ENCODE peak calls at places on chromosomes 3 and 15, in four cellular contexts. K, I, M and F are unnamed samples. For H3K9me3, the result is how much of the 10 kb centered on the place peaks cover.

GRCh38 chr3:32181801-32182200 is 56.7 kb upstream of the CMTM8 start:
- DNase-seq in K (no peak), M (no peak), I (no peak), F (no peak)

GRCh38 chr3:69731080-69731479 is 8.2 kb upstream of the MITF start:
- DNase-seq in K (no peak), M (no peak), I (no peak), F (no peak)

GRCh38 chr15:48643776-48644497 is 1.6 kb downstream of the FBN1 start:
- DNase-seq in I (no peak), K (no peak), M (no peak), F (no peak)

GRCh38 chr15:65309882-65310418 is 5.5 kb downstream of the RNU5B-1 start:
- DNase-seq in K (no peak), M (no peak), I (no peak), F (no peak)

GRCh38 chr3:12184541-12184940 is 25.8 kb upstream of the TIMP4 start:
- DNase-seq in I (no peak), K (no peak), M (no peak), F (no peak)

GRCh38 chr15:100777821-100778220 is 101.8 kb upstream of the ALDH1A3 start:
- DNase-seq in M (no peak), I (no peak), K (no peak), F (no peak)

GRCh38 chr3:132598181-132598580 is 1.1 kb downstream of the ACKR4 start:
- DNase-seq in I (no peak), M (no peak), K (no peak), F (no peak)

GRCh38 chr3:11198070-11198469 is 43.8 kb downstream of the HRH1 start:
- DNase-seq in I (no peak), M (no peak), K (no peak), F (no peak)

GRCh38 chr3:137764563-137765309 is 621 bp downstream of the SOX14 start:
- DNase-seq in I (no peak), K (no peak), M (no peak), F (no peak)

GRCh38 chr15:61184431-61184830 is 44.7 kb downstream of the RORA start:
- DNase-seq in I (no peak), M (no peak), K (no peak), F (no peak)

GRCh38 chr3:32423956-32424558 is 32.4 kb downstream of the CMTM7 start:
- DNase-seq in M (no peak), I (no peak), K (peak), F (no peak)

GRCh38 chr3:151478376-151478702 is 17.5 kb upstream of the IGSF10 start:
- DNase-seq in K (no peak), I (no peak), M (no peak), F (no peak)

GRCh38 chr3:184259878-184260570 is 1.3 kb downstream of the CAMK2N2 start:
- DNase-seq in K (peak), I (no peak), M (no peak), F (peak)

DNA sequence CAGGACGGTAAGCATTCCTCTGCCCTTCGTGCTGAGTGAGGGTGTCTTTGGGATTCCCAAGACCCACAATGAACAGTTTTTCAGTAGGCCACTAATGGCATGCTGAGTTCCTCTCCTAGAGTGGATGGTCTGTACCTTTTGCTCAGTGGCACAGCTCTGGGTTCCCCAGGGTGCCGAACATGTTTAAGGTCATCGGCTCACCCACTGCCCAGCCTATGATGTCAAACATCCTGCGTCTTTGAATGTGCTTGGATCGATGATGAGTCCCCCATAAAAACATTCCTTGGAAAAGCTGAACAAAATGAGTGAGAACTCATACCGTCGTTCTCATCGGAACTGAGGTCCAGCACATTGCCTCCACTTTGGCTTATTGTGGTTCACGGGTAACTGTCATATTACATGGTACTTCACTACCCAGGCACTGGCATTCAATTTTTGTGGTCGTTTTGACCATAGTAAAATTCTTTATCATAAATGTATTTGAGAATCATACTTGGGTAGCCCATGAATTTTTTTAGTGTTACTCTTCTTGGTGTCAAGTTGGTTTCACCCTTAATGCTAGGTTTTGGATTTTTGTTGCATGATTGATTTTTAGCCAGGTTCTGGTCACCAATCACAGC is 118.2 kb downstream of the SNRPN start:
- DNase-seq in K (no peak), I (no peak), M (no peak), F (no peak)
- H3K9me3 ChIP-seq in K (under half), I (half or more), M (half or more), F (under half)

GRCh38 chr15:70845616-70846360 is 8.2 kb downstream of the LARP6 start:
- DNase-seq in I (no peak), K (no peak), M (no peak), F (no peak)
- H3K4me3 ChIP-seq in I (no peak), K (no peak), M (no peak), F (no peak)

DNA sequence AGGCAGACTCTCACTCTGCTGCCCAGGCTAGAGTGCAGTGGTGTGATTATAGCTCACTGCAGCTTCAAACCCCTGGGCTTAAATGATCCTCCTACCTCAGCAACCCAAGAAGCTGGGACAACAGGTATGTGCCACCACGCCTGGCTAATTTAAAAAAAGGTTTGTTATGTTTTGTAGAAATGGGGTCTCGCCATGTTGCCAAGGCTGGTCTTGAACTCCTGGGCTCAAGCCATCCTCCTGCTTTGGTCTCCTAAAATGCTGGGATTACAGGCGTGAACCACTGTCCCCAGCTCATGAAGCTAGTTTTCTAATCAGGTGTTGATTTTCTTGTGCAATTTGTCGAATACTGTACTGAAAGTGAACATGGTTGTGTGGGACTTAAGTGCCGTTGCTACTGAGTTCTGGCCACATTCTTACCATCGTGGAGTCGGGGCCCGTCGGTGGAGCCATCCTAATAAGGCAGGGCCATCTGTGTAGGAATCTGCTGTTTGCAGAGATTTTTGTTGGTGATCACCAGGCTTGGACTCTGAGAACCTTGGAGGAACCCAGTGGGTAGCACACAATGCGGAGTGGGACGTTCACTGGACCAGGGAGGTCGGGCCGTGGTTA is 193.2 kb downstream of the GOLGA6L6 start:
- DNase-seq in K (no peak), M (peak), I (no peak), F (no peak)
- H3K9me3 ChIP-seq in K (under half), M (under half), I (under half), F (under half)

GRCh38 chr3:13424111-13424844 is 4.2 kb upstream of the NUP210 start:
- DNase-seq in K (no peak), I (no peak), M (no peak), F (no peak)

GRCh38 chr3:13416002-13416793 is 3.9 kb downstream of the NUP210 start:
- DNase-seq in K (no peak), M (no peak), I (no peak), F (no peak)

GRCh38 chr3:13419356-13420050 is 619 bp downstream of the NUP210 start:
- DNase-seq in M (no peak), K (peak), I (no peak), F (peak)

GRCh38 chr3:13420817-13421755 is 964 bp upstream of the NUP210 start:
- DNase-seq in M (no peak), I (no peak), K (peak), F (no peak)

DNA sequence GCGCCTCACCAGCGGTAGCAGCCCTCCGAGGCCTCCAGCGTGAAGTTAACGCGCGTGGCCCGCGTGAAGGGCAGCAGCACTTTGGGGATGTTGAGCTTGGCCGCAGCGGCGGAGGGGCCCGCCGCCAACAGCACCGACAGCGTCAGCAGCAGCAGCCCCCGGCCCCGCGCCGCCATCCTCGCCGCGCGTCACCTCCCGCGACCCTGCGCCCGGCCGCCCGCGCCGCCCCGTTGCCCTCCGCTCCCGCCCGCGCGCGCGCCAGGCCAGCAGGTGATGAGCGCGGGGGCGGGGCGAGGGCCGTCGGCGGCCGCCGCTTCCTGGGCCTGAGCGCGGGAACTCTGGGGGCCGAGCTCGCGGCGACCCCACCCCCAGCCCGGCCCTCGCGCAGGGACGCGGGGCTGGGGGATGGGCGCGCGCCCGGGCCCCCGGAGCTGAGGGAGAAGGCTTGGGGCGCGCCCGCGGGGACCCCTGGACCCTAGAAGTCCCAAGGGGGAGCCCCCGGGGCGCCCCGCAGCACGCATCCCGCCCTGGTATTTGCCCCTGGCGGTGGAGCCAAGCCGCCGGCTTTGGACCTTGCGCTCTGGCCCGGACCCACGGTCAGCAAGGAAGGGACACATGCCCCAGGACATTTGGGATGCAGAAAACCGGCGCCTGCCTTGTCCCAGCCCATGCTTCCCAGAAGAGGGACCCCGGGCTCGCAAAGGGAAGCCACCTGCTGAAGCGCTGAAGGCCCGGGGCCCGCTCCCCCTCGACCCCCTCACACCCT is at the start of gene NUP210:
- DNase-seq in M (no peak), I (no peak), K (peak), F (peak)
- H3K4me3 ChIP-seq in M (peak), I (peak), K (peak), F (peak)

DNA sequence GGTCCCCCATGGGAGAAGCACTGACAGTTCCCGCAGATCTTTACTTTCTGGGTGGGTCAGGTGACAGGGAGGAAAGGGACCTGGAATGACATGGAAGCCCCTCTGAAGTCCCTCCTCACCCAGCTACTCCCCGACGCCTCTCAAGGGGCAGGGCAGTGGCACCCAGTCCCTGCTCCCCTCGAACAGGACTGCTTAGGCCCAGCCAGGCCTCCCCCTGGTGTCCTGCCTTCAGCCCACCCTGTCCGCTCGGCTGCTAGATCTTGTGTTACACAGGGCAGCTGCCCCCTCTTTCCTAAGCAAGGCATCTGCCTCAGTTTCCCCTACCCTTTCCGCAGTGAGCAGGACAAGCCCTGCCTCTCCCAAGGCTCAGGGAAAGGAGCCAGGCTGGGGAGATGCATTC is 226.5 kb downstream of the XXYLT1 start:
- DNase-seq in I (no peak), K (no peak), M (peak), F (no peak)
- H3K9me3 ChIP-seq in I (under half), K (under half), M (under half), F (under half)

GRCh38 chr15:51620647-51621046 is 1.9 kb downstream of the DMXL2 start:
- DNase-seq in I (no peak), M (no peak), K (peak), F (no peak)
- H3K4me3 ChIP-seq in I (no peak), M (peak), K (peak), F (peak)

DNA sequence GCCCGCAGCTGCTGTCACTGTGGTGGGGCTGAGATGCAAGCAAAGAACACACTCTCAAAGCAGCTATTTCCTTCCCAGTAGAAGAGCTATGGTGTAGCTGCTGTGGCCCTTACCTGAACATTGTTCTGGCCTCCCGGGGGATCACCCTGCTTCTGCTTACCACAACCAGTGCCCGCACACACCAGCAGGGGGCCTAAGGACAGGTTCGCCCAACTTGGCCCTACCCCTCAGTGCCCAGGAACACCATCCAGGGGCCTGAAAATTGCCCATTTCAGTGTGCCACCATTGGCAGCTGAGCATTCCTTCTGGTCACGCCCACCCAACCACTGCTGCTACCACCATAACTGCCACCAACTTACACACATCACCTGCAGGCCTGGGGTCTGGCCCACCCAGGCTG is 113.0 kb downstream of the TP63 start:
- DNase-seq in M (no peak), I (no peak), K (no peak), F (no peak)
- H3K9me3 ChIP-seq in M (under half), I (under half), K (under half), F (under half)

GRCh38 chr3:188148318-188148717 is 5.6 kb upstream of the LPP start:
- DNase-seq in I (no peak), M (no peak), K (no peak), F (no peak)

GRCh38 chr3:188146219-188146618 is 7.7 kb upstream of the LPP start:
- DNase-seq in K (no peak), M (no peak), I (no peak), F (no peak)

GRCh38 chr3:188149587-188149986 is 4.4 kb upstream of the LPP start:
- DNase-seq in M (no peak), I (no peak), K (no peak), F (no peak)

GRCh38 chr3:188150982-188151381 is 3.0 kb upstream of the LPP start:
- DNase-seq in I (no peak), M (no peak), K (no peak), F (no peak)

DNA sequence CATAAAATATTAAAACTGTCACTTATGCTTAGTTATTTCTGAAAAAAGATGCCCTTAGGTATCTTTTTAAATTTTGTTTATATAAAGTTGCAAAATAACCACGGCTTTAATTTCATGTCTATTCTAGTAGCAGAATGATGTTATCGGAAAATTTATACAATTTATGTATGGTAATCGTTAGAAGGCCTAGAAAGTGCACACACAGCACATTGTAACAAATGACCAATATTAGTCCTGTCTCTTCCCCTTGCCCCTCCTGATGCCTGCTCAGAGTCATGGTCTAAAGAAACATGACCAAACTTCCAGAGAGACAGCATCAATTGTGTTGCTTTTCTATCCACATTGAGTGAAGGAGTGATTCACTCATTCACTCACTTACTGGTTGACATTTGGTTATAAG is 6.2 kb upstream of the LPP start:
- DNase-seq in K (no peak), M (no peak), I (no peak), F (no peak)
- H3K4me3 ChIP-seq in K (no peak), M (no peak), I (no peak), F (no peak)

GRCh38 chr3:13902648-13903238 is 22.9 kb upstream of the WNT7A start:
- DNase-seq in M (no peak), K (no peak), I (no peak), F (no peak)
- H3K9me3 ChIP-seq in M (under half), K (under half), I (under half), F (under half)